ENCODE peak calls at places on chromosomes 6 and 20, in five cellular contexts. L is left lung, U is stomach, C is right lobe of liver, H is choroid plexus epithelial cell. I is an unnamed sample.

GRCh38 chr20:48807586-48808381 is 20.0 kb downstream of the PREX1 start:
- DNase-seq in L (no peak), U (no peak), C (no peak), H (no peak), I (no peak)

GRCh38 chr20:9392892-9393857 is 121.2 kb upstream of the LAMP5 start:
- DNase-seq in L (peak), U (peak), C (peak), H (peak), I (peak)

GRCh38 chr6:130223508-130223907 is 757 bp upstream of the SAMD3 start:
- DNase-seq in L (no peak), U (no peak), C (no peak), H (no peak), I (no peak)

GRCh38 chr6:83463886-83464285 is 33.0 kb upstream of the ME1 start:
- DNase-seq in L (no peak), U (no peak), C (no peak), H (peak), I (no peak)

GRCh38 chr6:26521485-26522391 is 16.4 kb upstream of the HMGN4 start:
- DNase-seq in L (peak), U (peak), C (peak), H (peak), I (peak)

GRCh38 chr20:1330075-1330830 is 1.3 kb upstream of the SDCBP2 start:
- DNase-seq in L (no peak), U (peak), C (peak), H (peak), I (no peak)

GRCh38 chr6:105250523-105250922 is 70.7 kb upstream of the POPDC3 start:
- DNase-seq in L (no peak), U (no peak), C (no peak), H (no peak), I (no peak)

GRCh38 chr20:52937701-52938100 is 34.5 kb upstream of the TSHZ2 start:
- DNase-seq in L (no peak), U (no peak), C (no peak), H (peak), I (no peak)

GRCh38 chr6:7338031-7338430 is 25.0 kb upstream of the SSR1 start:
- DNase-seq in L (no peak), U (no peak), C (no peak), H (peak), I (no peak)

GRCh38 chr6:30060634-30060981 is 457 bp upstream of the POLR1H start:
- DNase-seq in L (peak), U (no peak), C (peak), H (peak), I (no peak)

GRCh38 chr6:159969921-159970320 is 1.0 kb downstream of the IGF2R start:
- DNase-seq in L (no peak), U (peak), C (no peak), H (peak), I (peak)

GRCh38 chr6:109595998-109596397 is 95.0 kb downstream of the AK9 start:
- DNase-seq in L (no peak), U (no peak), C (no peak), H (peak), I (no peak)

GRCh38 chr6:39388526-39389371 is 66.2 kb upstream of the KCNK16 start:
- DNase-seq in L (no peak), U (no peak), C (no peak), H (no peak), I (no peak)

GRCh38 chr6:31400467-31401289 is 2.7 kb upstream of the MICA start:
- DNase-seq in L (peak), U (peak), C (peak), H (peak), I (peak)

GRCh38 chr6:77368660-77369313 is 94.5 kb downstream of the HTR1B start:
- DNase-seq in L (no peak), U (peak), C (peak), H (peak), I (no peak)

GRCh38 chr6:69933239-69933638 is 66.9 kb downstream of the COL19A1 start:
- DNase-seq in L (no peak), U (no peak), C (no peak), H (peak), I (no peak)

GRCh38 chr6:683742-684440 is 9.0 kb downstream of the EXOC2 start:
- DNase-seq in L (no peak), U (no peak), C (no peak), H (peak), I (no peak)

GRCh38 chr6:11595903-11596302 is 58.4 kb downstream of the TMEM170B start:
- DNase-seq in L (no peak), U (no peak), C (no peak), H (peak), I (no peak)

GRCh38 chr6:40395066-40395697 is 192.0 kb downstream of the LRFN2 start:
- DNase-seq in L (no peak), U (peak), C (no peak), H (no peak), I (no peak)

GRCh38 chr6:79078057-79078969 is at the start of gene PHIP:
- DNase-seq in L (peak), U (peak), C (peak), H (peak), I (peak)

GRCh38 chr6:146670161-146670560 is 71.4 kb downstream of the ADGB start:
- DNase-seq in L (no peak), U (no peak), C (no peak), H (peak), I (no peak)

GRCh38 chr6:89369009-89369408 is 16.5 kb upstream of the UBE2J1 start:
- DNase-seq in L (no peak), U (peak), C (peak), H (peak), I (no peak)

GRCh38 chr6:25312703-25313102 is 33.5 kb downstream of the CARMIL1 start:
- DNase-seq in L (no peak), U (no peak), C (no peak), H (peak), I (no peak)

GRCh38 chr20:41538810-41539596 is 79.2 kb downstream of the CHD6 start:
- DNase-seq in L (no peak), U (no peak), C (no peak), H (no peak), I (no peak)

DNA sequence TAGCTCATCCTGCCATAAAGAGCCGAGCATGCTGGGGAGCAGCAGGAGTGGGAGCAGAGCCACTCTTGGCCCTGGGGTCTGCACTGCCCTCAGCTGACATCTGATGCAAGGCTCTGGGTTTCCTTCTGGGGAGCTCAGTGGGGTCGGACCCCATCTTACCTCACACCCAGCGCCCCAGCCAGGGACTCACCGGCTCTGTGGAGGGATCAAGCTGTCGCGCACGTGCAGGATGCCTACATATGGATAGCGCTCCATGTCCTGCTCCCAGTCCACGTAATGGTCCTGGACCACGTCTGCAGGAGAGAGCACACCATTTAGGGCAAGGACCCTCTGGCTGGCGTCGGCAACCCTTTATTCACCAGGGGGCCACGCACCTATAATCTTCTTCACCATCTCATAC is 12.2 kb downstream of the LEMD2 start:
- DNase-seq in L (peak), U (no peak), C (no peak), H (no peak), I (no peak)
- TF ChIP-seq CTCF in L (no peak), U (no peak), C (no peak), H (no peak), I (no peak)

GRCh38 chr6:17042422-17043147 is 59.3 kb upstream of the STMND1 start:
- DNase-seq in L (no peak), U (no peak), C (peak), H (peak), I (no peak)
- TF ChIP-seq CTCF in L (no peak), U (no peak), C (peak), H (peak), I (no peak)

GRCh38 chr6:10465633-10466499 is 51.0 kb upstream of the TFAP2A start:
- DNase-seq in L (peak), U (peak), C (no peak), H (peak), I (no peak)
- TF ChIP-seq CTCF in L (no peak), U (no peak), C (peak), H (peak), I (peak)

GRCh38 chr6:128251445-128251844 is 269.0 kb downstream of the PTPRK start:
- DNase-seq in L (no peak), U (no peak), C (no peak), H (no peak), I (no peak)
- TF ChIP-seq CTCF in L (no peak), U (no peak), C (no peak), H (no peak), I (no peak)

I was measured in CD14-positive monocyte.